ENCODE peak calls at places on chromosome 3, in five cellular contexts. O is transverse colon, D is ovary, Y is HCT116, A is stomach. W is an unnamed sample.

GRCh38 chr3:39748002-39748401 is 61.4 kb upstream of the MYRIP start:
- DNase-seq in D (no peak), Y (no peak), A (no peak), O (no peak), W (no peak)

GRCh38 chr3:39291903-39292329 is 12.1 kb upstream of the CX3CR1 start:
- DNase-seq in A (peak; percentile 73), Y (peak; percentile 44), O (peak; percentile 79), D (peak; percentile 26), W (no peak)

GRCh38 chr3:140896997-140897396 is 44.6 kb upstream of the SLC25A36 start:
- DNase-seq in O (no peak), D (no peak), A (no peak), Y (no peak), W (no peak)

GRCh38 chr3:180142041-180142440 is 105.3 kb upstream of the PEX5L start:
- DNase-seq in O (no peak), Y (no peak), A (no peak), D (no peak), W (no peak)

GRCh38 chr3:58532794-58533220 is 4.2 kb downstream of the ACOX2 start:
- DNase-seq in O (peak; percentile 77), A (peak; percentile 78), Y (peak; percentile 69), D (peak; percentile 61), W (peak; percentile 87)

GRCh38 chr3:10822055-10822454 is 6.0 kb downstream of the SLC6A11 start:
- DNase-seq in A (no peak), O (no peak), Y (no peak), D (no peak), W (no peak)

GRCh38 chr3:169348981-169349942 is 314.2 kb downstream of the MECOM start:
- DNase-seq in D (no peak), A (no peak), O (no peak), Y (no peak), W (no peak)

GRCh38 chr3:134693804-134694203 is 43.0 kb upstream of the KY start:
- DNase-seq in D (no peak), O (no peak), Y (no peak), A (no peak), W (no peak)

GRCh38 chr3:132787616-132788015 is 65.4 kb upstream of the NPHP3 start:
- DNase-seq in Y (no peak), A (no peak), O (no peak), D (no peak), W (no peak)

GRCh38 chr3:149310796-149311534 is 22.5 kb downstream of the TM4SF18 start:
- DNase-seq in D (no peak), Y (no peak), A (no peak), O (no peak), W (no peak)

GRCh38 chr3:58250093-58250707 is 12.6 kb downstream of the ABHD6 start:
- DNase-seq in O (no peak), D (peak; percentile 21), Y (no peak), A (no peak), W (no peak)

GRCh38 chr3:43523454-43524053 is 98.3 kb downstream of the ANO10 start:
- DNase-seq in A (no peak), D (no peak), Y (no peak), O (no peak), W (no peak)

GRCh38 chr3:56682458-56683121 is 475 bp downstream of the TASOR start:
- DNase-seq in A (peak; percentile 74), O (peak; percentile 80), D (peak; percentile 70), Y (no peak), W (peak; percentile 93)

GRCh38 chr3:173584834-173585831 is 187.6 kb downstream of the NLGN1 start:
- DNase-seq in A (no peak), D (no peak), O (peak; percentile 8), Y (no peak), W (peak; percentile 68)

DNA sequence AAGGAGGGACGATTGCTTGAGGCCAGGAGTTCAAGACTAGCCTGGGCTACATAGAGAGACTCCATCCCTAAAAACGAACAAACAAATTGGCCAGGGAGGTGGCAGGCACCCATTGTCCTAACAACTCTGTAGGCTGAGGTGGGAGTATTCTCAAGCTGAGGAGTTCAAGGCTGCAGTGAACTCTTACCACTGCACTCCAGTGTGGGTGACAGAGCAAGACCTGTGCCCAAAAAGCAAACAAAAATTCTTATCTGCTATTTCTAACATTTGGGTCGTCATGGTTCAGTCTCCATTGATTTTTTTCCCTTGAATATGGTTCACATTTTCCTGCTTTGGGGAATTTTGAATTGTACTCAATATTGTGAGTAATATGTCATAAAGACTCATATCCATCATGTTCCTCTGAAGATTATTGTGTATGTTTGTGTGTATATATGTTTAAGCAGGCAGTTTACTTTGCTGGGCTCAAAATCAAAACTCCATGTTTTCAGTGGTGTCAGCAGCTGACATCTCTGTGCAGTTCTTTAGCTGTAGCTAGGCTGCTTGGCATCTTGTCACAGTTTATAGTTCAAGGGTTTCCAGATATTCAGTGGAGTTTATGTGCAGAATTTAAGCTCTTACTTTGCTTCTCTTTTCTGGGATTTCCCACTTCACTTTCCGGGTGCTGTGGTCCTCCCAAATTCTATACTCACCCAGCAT is 33.2 kb downstream of the IFT122 start:
- DNase-seq in O (no peak), Y (no peak), A (no peak), D (no peak), W (no peak)
- H3K27ac ChIP-seq in O (no peak overlapping the region), Y (no peak overlapping the region), A (no peak overlapping the region), D (no peak overlapping the region), W (no peak overlapping the region)

GRCh38 chr3:108183178-108183577 is 39.0 kb downstream of the IFT57 start:
- DNase-seq in D (no peak), Y (no peak), O (no peak), A (no peak), W (no peak)
- H3K27ac ChIP-seq in D (no peak overlapping the region), Y (no peak overlapping the region), O (no peak overlapping the region), A (no peak overlapping the region), W (no peak overlapping the region)

GRCh38 chr3:177452487-177452886 is 255.2 kb upstream of the TBL1XR1 start:
- DNase-seq in A (no peak), Y (no peak), O (no peak), D (no peak), W (no peak)
- H3K27ac ChIP-seq in A (peak overlapping the region; percentile 66), Y (no peak overlapping the region), O (peak overlapping the region; percentile 77), D (no peak overlapping the region), W (no peak overlapping the region)

GRCh38 chr3:72439321-72440183 is 408.7 kb downstream of the SHQ1 start:
- DNase-seq in O (no peak), Y (no peak), D (no peak), A (no peak), W (no peak)
- H3K27ac ChIP-seq in O (no peak overlapping the region), Y (no peak overlapping the region), D (no peak overlapping the region), A (no peak overlapping the region), W (no peak overlapping the region)

GRCh38 chr3:12620729-12621128 is 43.2 kb downstream of the RAF1 start:
- DNase-seq in Y (no peak), O (no peak), D (no peak), A (no peak), W (no peak)
- H3K27ac ChIP-seq in Y (no peak overlapping the region), O (no peak overlapping the region), D (no peak overlapping the region), A (no peak overlapping the region), W (no peak overlapping the region)

GRCh38 chr3:37742121-37742520 is 119.6 kb upstream of the CTDSPL start:
- DNase-seq in Y (no peak), A (no peak), O (no peak), D (no peak), W (no peak)
- H3K27ac ChIP-seq in Y (no peak overlapping the region), A (peak overlapping the region; percentile 20), O (no peak overlapping the region), D (no peak overlapping the region), W (no peak overlapping the region)

DNA sequence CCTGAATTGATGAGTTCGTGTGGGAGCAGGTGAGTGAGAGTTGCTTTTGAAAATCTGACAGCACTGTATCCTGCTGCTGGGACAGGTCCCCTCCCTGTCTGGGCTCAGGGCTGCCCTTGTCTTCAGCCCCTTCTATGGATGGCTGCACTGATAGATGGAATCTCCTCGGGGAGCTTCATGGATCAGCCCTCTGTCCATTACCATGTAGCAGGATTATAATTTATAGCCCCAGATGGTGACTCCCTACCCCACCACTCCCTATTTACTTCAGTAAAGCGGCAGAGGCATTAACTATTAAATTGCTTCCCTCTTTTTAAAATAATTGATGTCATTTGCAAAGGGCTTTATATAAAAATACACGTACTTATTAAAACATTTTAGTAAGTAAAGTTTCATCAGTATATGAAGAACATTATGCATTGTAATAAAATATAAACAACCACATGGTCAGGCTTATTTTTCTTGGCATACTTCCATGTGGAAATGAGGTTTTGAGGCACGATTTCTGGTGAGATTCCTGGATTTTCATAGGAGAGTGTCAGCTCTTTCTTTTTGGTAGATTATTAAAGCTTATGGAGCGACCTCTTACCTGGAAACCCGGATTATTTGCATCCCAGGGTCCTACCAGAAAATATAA is 38.5 kb downstream of the MAP3K13 start:
- DNase-seq in A (no peak), D (no peak), Y (no peak), O (no peak), W (no peak)
- H3K27ac ChIP-seq in A (no peak overlapping the region), D (no peak overlapping the region), Y (no peak overlapping the region), O (no peak overlapping the region), W (no peak overlapping the region)

GRCh38 chr3:197590313-197590962 is 34.7 kb upstream of the BDH1 start:
- DNase-seq in A (peak; percentile 61), O (peak; percentile 86), Y (no peak), D (no peak), W (no peak)
- H3K27ac ChIP-seq in A (peak overlapping the region; percentile 32), O (peak overlapping the region; percentile 81), Y (no peak overlapping the region), D (no peak overlapping the region), W (peak overlapping the region; percentile 74)

GRCh38 chr3:183930069-183930468 is 45.4 kb upstream of the PARL start:
- DNase-seq in A (peak; percentile 62), Y (no peak), O (peak; percentile 83), D (no peak), W (no peak)
- H3K27ac ChIP-seq in A (peak overlapping the region; percentile 67), Y (no peak overlapping the region), O (peak overlapping the region; percentile 59), D (no peak overlapping the region), W (no peak overlapping the region)

GRCh38 chr3:32084870-32085269 is 21.6 kb upstream of the GPD1L start:
- DNase-seq in D (no peak), O (no peak), Y (no peak), A (no peak), W (no peak)

GRCh38 chr3:32083901-32084300 is 22.5 kb upstream of the GPD1L start:
- DNase-seq in A (no peak), Y (no peak), O (no peak), D (no peak), W (no peak)

GRCh38 chr3:32078085-32078634 is 28.3 kb upstream of the GPD1L start:
- DNase-seq in A (no peak), D (no peak), Y (no peak), O (no peak), W (no peak)

GRCh38 chr3:32078864-32079263 is 27.6 kb upstream of the GPD1L start:
- DNase-seq in O (no peak), D (no peak), Y (no peak), A (no peak), W (no peak)

GRCh38 chr3:32082727-32083126 is 23.7 kb upstream of the GPD1L start:
- DNase-seq in D (no peak), O (peak; percentile 31), Y (no peak), A (no peak), W (no peak)
- H3K27ac ChIP-seq in D (no peak overlapping the region), O (peak overlapping the region; percentile 74), Y (no peak overlapping the region), A (peak overlapping the region; percentile 50), W (no peak overlapping the region)